ENCODE peak calls at places on chromosomes 6 and 20, in ten cellular contexts. One of them, this sample, is unnamed. For H3K4me1, the result is how much of the 10 kb centered on the place peaks cover.

GRCh38 chr6:100117680-100118079 is 123.7 kb upstream of the MCHR2 start:
- DNase-seq in kidney: no peak
- DNase-seq in IMR-90: no peak
- DNase-seq in mucosa of descending colon: no peak
- DNase-seq in uterus: no peak
- DNase-seq in OCI-LY7: no peak
- DNase-seq in stomach: no peak
- DNase-seq in A549: no peak
- DNase-seq in tibial artery: no peak
- DNase-seq in SK-N-SH: no peak
- DNase-seq in this sample: no peak

GRCh38 chr6:150078788-150079187 is 9.9 kb upstream of the ULBP3 start:
- DNase-seq in uterus: no peak
- DNase-seq in OCI-LY7: no peak
- DNase-seq in stomach: no peak
- DNase-seq in SK-N-SH: no peak
- DNase-seq in tibial artery: no peak
- DNase-seq in IMR-90: no peak
- DNase-seq in kidney: no peak
- DNase-seq in A549: no peak
- DNase-seq in mucosa of descending colon: no peak
- DNase-seq in this sample: no peak

GRCh38 chr6:45031601-45032000 is 296.5 kb upstream of the RUNX2 start:
- DNase-seq in SK-N-SH: no peak
- DNase-seq in OCI-LY7: no peak
- DNase-seq in uterus: no peak
- DNase-seq in stomach: no peak
- DNase-seq in kidney: no peak
- DNase-seq in mucosa of descending colon: no peak
- DNase-seq in A549: no peak
- DNase-seq in tibial artery: no peak
- DNase-seq in IMR-90: no peak
- DNase-seq in this sample: no peak

GRCh38 chr6:43107344-43108062 is 31.4 kb downstream of the PTK7 start:
- DNase-seq in A549: no peak
- DNase-seq in SK-N-SH: no peak
- DNase-seq in IMR-90: no peak
- DNase-seq in stomach: no peak
- DNase-seq in kidney: no peak
- DNase-seq in OCI-LY7: no peak
- DNase-seq in uterus: no peak
- DNase-seq in mucosa of descending colon: peak
- DNase-seq in tibial artery: no peak
- DNase-seq in this sample: no peak

GRCh38 chr6:155224031-155224451 is 39.8 kb upstream of the CLDN20 start:
- DNase-seq in A549: peak
- DNase-seq in kidney: no peak
- DNase-seq in IMR-90: peak
- DNase-seq in tibial artery: no peak
- DNase-seq in OCI-LY7: no peak
- DNase-seq in SK-N-SH: no peak
- DNase-seq in mucosa of descending colon: no peak
- DNase-seq in stomach: no peak
- DNase-seq in uterus: no peak
- DNase-seq in this sample: no peak

GRCh38 chr6:39043776-39044175 is 4.8 kb upstream of the GLP1R start:
- DNase-seq in SK-N-SH: no peak
- DNase-seq in stomach: no peak
- DNase-seq in A549: no peak
- DNase-seq in tibial artery: peak
- DNase-seq in kidney: no peak
- DNase-seq in uterus: no peak
- DNase-seq in IMR-90: no peak
- DNase-seq in mucosa of descending colon: no peak
- DNase-seq in OCI-LY7: no peak
- DNase-seq in this sample: no peak

GRCh38 chr6:74574794-74575193 is 631.1 kb downstream of the COL12A1 start:
- DNase-seq in uterus: no peak
- DNase-seq in tibial artery: no peak
- DNase-seq in kidney: no peak
- DNase-seq in stomach: no peak
- DNase-seq in OCI-LY7: peak
- DNase-seq in A549: peak
- DNase-seq in SK-N-SH: peak
- DNase-seq in mucosa of descending colon: no peak
- DNase-seq in IMR-90: peak
- DNase-seq in this sample: no peak

GRCh38 chr6:24492475-24492874 is 2.3 kb upstream of the ALDH5A1 start:
- DNase-seq in stomach: no peak
- DNase-seq in SK-N-SH: no peak
- DNase-seq in mucosa of descending colon: no peak
- DNase-seq in OCI-LY7: peak
- DNase-seq in kidney: no peak
- DNase-seq in A549: peak
- DNase-seq in uterus: no peak
- DNase-seq in tibial artery: no peak
- DNase-seq in IMR-90: peak
- DNase-seq in this sample: no peak

GRCh38 chr20:61970357-61970756 is 95.3 kb downstream of the TAF4 start:
- DNase-seq in uterus: no peak
- DNase-seq in IMR-90: no peak
- DNase-seq in mucosa of descending colon: no peak
- DNase-seq in A549: no peak
- DNase-seq in OCI-LY7: no peak
- DNase-seq in stomach: no peak
- DNase-seq in tibial artery: no peak
- DNase-seq in kidney: no peak
- DNase-seq in SK-N-SH: no peak
- DNase-seq in this sample: no peak

GRCh38 chr6:43644940-43645612 is at the start of gene RSPH9:
- DNase-seq in IMR-90: peak
- DNase-seq in OCI-LY7: no peak
- DNase-seq in stomach: peak
- DNase-seq in mucosa of descending colon: peak
- DNase-seq in uterus: peak
- DNase-seq in kidney: peak
- DNase-seq in A549: peak
- DNase-seq in tibial artery: peak
- DNase-seq in SK-N-SH: peak
- DNase-seq in this sample: peak

GRCh38 chr20:19937651-19938420 is 79.3 kb upstream of the NAA20 start:
- DNase-seq in SK-N-SH: no peak
- DNase-seq in kidney: no peak
- DNase-seq in A549: no peak
- DNase-seq in tibial artery: no peak
- DNase-seq in stomach: no peak
- DNase-seq in mucosa of descending colon: no peak
- DNase-seq in OCI-LY7: no peak
- DNase-seq in uterus: no peak
- DNase-seq in IMR-90: no peak
- DNase-seq in this sample: no peak

GRCh38 chr20:17849901-17850673 is 118.5 kb downstream of the SNX5 start:
- DNase-seq in kidney: no peak
- DNase-seq in mucosa of descending colon: peak
- DNase-seq in SK-N-SH: no peak
- DNase-seq in tibial artery: peak
- DNase-seq in uterus: peak
- DNase-seq in IMR-90: peak
- DNase-seq in OCI-LY7: no peak
- DNase-seq in stomach: peak
- DNase-seq in A549: peak
- DNase-seq in this sample: peak

GRCh38 chr20:33578510-33578909 is 83.6 kb upstream of the C20orf144 start:
- DNase-seq in A549: no peak
- DNase-seq in IMR-90: peak
- DNase-seq in OCI-LY7: no peak
- DNase-seq in mucosa of descending colon: no peak
- DNase-seq in uterus: no peak
- DNase-seq in tibial artery: no peak
- DNase-seq in kidney: no peak
- DNase-seq in SK-N-SH: peak
- DNase-seq in stomach: no peak
- DNase-seq in this sample: peak

GRCh38 chr20:57469418-57470211 is 55.3 kb downstream of the CTCFL start:
- DNase-seq in OCI-LY7: peak
- DNase-seq in SK-N-SH: peak
- DNase-seq in kidney: peak
- DNase-seq in tibial artery: peak
- DNase-seq in A549: no peak
- DNase-seq in mucosa of descending colon: no peak
- DNase-seq in stomach: no peak
- DNase-seq in uterus: no peak
- DNase-seq in IMR-90: no peak
- DNase-seq in this sample: peak

GRCh38 chr20:5190444-5190843 is 63.6 kb downstream of the CDS2 start:
- DNase-seq in mucosa of descending colon: no peak
- DNase-seq in kidney: no peak
- DNase-seq in SK-N-SH: no peak
- DNase-seq in OCI-LY7: no peak
- DNase-seq in stomach: no peak
- DNase-seq in tibial artery: no peak
- DNase-seq in IMR-90: no peak
- DNase-seq in A549: no peak
- DNase-seq in uterus: no peak
- DNase-seq in this sample: no peak

GRCh38 chr6:127415096-127415495 is 44.1 kb downstream of the KIAA0408 start:
- DNase-seq in stomach: no peak
- DNase-seq in mucosa of descending colon: no peak
- DNase-seq in SK-N-SH: no peak
- DNase-seq in OCI-LY7: no peak
- DNase-seq in IMR-90: no peak
- DNase-seq in uterus: no peak
- DNase-seq in tibial artery: no peak
- DNase-seq in kidney: no peak
- DNase-seq in A549: no peak
- DNase-seq in this sample: no peak

GRCh38 chr6:3356056-3356823 is 97.5 kb downstream of the PSMG4 start:
- DNase-seq in kidney: peak
- DNase-seq in tibial artery: peak
- DNase-seq in uterus: peak
- DNase-seq in mucosa of descending colon: peak
- DNase-seq in stomach: peak
- DNase-seq in SK-N-SH: peak
- DNase-seq in IMR-90: peak
- DNase-seq in A549: peak
- DNase-seq in OCI-LY7: peak
- DNase-seq in this sample: peak

GRCh38 chr6:17042422-17043147 is 59.3 kb upstream of the STMND1 start:
- DNase-seq in OCI-LY7: no peak
- DNase-seq in uterus: no peak
- DNase-seq in SK-N-SH: peak
- DNase-seq in stomach: no peak
- DNase-seq in IMR-90: peak
- DNase-seq in tibial artery: no peak
- DNase-seq in A549: peak
- DNase-seq in kidney: no peak
- DNase-seq in mucosa of descending colon: peak
- DNase-seq in this sample: no peak
- TF ChIP-seq CTCF in OCI-LY7: no peak
- TF ChIP-seq CTCF in uterus: no peak
- TF ChIP-seq CTCF in SK-N-SH: peak
- TF ChIP-seq CTCF in stomach: no peak
- TF ChIP-seq CTCF in IMR-90: peak
- TF ChIP-seq CTCF in tibial artery: peak
- TF ChIP-seq CTCF in A549: peak
- TF ChIP-seq CTCF in kidney: peak
- TF ChIP-seq CTCF in mucosa of descending colon: peak
- TF ChIP-seq CTCF in this sample: no peak

DNA sequence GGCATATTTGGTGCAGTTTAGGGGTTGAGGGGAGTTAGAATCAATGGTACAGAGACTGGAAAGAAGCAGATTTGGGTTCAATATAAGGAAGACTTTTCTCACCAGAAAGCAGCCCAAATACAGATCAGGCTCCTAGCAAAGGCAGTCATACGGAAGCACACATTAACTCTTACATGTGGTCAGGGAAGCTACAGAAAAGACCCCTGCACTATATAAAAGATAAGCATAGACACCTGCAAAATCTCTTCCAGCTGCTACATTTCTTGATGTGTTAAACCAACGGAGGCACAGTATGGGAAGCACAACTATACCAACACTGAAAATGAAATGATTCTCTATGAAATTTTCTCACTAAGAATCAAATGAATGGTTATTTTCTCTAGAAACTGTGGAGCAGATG is 150.8 kb downstream of the GMDS start:
- DNase-seq in OCI-LY7: no peak
- DNase-seq in tibial artery: no peak
- DNase-seq in uterus: no peak
- DNase-seq in stomach: no peak
- DNase-seq in A549: no peak
- DNase-seq in IMR-90: no peak
- DNase-seq in mucosa of descending colon: no peak
- DNase-seq in kidney: no peak
- DNase-seq in SK-N-SH: no peak
- DNase-seq in this sample: no peak
- H3K4me1 ChIP-seq in OCI-LY7: under half
- H3K4me1 ChIP-seq in tibial artery: under half
- H3K4me1 ChIP-seq in uterus: under half
- H3K4me1 ChIP-seq in stomach: under half
- H3K4me1 ChIP-seq in A549: under half
- H3K4me1 ChIP-seq in IMR-90: under half
- H3K4me1 ChIP-seq in mucosa of descending colon: under half
- H3K4me1 ChIP-seq in kidney: under half
- H3K4me1 ChIP-seq in SK-N-SH: under half
- H3K4me1 ChIP-seq in this sample: under half

GRCh38 chr6:139173172-139173571 is 38.3 kb downstream of the HECA start:
- DNase-seq in mucosa of descending colon: no peak
- DNase-seq in kidney: no peak
- DNase-seq in uterus: no peak
- DNase-seq in OCI-LY7: no peak
- DNase-seq in tibial artery: no peak
- DNase-seq in A549: peak
- DNase-seq in SK-N-SH: no peak
- DNase-seq in stomach: no peak
- DNase-seq in IMR-90: peak
- DNase-seq in this sample: no peak
- TF ChIP-seq CTCF in mucosa of descending colon: no peak
- TF ChIP-seq CTCF in kidney: no peak
- TF ChIP-seq CTCF in uterus: no peak
- TF ChIP-seq CTCF in OCI-LY7: peak
- TF ChIP-seq CTCF in tibial artery: no peak
- TF ChIP-seq CTCF in A549: no peak
- TF ChIP-seq CTCF in SK-N-SH: no peak
- TF ChIP-seq CTCF in stomach: no peak
- TF ChIP-seq CTCF in IMR-90: peak
- TF ChIP-seq CTCF in this sample: no peak

DNA sequence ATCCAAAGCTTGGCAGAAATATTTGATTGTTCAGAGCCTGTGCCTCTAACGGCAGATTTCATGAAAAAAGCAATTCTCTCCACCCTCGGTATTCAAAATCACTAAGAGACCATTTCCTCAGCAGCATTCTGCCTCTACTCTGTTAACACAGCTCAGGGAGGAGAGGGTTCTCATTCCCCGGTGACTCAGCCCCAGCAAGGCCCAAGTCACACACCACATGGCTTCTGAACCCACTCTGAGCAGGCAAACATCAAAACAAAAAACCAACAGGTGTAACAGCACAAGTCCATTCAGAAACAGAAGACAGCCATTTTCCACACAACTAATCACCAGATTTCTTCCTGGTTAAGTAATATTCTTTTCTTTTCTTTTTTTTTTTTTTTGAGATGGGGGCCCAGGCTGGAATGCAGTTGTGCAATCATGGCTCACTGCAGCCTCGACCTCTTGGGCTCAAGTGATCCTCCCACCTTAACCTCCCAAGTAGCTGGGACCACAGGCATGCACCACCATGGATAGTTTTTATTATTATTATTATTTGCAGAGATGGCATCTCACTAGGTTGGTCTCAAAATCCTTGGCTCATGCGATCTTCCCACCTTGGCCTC is 55.4 kb downstream of the GFOD1 start:
- DNase-seq in tibial artery: peak
- DNase-seq in stomach: no peak
- DNase-seq in OCI-LY7: no peak
- DNase-seq in SK-N-SH: no peak
- DNase-seq in IMR-90: peak
- DNase-seq in mucosa of descending colon: no peak
- DNase-seq in uterus: no peak
- DNase-seq in kidney: no peak
- DNase-seq in A549: peak
- DNase-seq in this sample: no peak
- H3K4me1 ChIP-seq in tibial artery: under half
- H3K4me1 ChIP-seq in stomach: under half
- H3K4me1 ChIP-seq in OCI-LY7: half or more
- H3K4me1 ChIP-seq in SK-N-SH: under half
- H3K4me1 ChIP-seq in IMR-90: under half
- H3K4me1 ChIP-seq in mucosa of descending colon: under half
- H3K4me1 ChIP-seq in uterus: under half
- H3K4me1 ChIP-seq in kidney: under half
- H3K4me1 ChIP-seq in A549: under half
- H3K4me1 ChIP-seq in this sample: half or more